ENCODE peak calls at places on chromosomes 11 and 22, in seven cellular contexts. R is H1, J is K562, Y is HCT116, P is SK-N-SH, D is GM12878, G is HepG2. U is an unnamed sample.
A peak's percentile ranks its signal among the peaks of the same experiment; 100 is the strongest.

GRCh38 chr11:1193326-1194230 is 29.3 kb upstream of the MUC5B start:
- DNase-seq in J (no peak), Y (no peak), R (no peak), D (no peak), G (no peak), P (peak; percentile 12), U (no peak)

GRCh38 chr11:76637491-76638266 is 32.9 kb downstream of the LRRC32 start:
- DNase-seq in G (no peak), Y (no peak), J (no peak), R (no peak), P (no peak), D (peak; percentile 67), U (no peak)

GRCh38 chr11:18312012-18312411 is 9.9 kb downstream of the HPS5 start:
- DNase-seq in Y (no peak), J (no peak), G (no peak), R (no peak), D (no peak), P (no peak), U (no peak)

GRCh38 chr22:37457093-37457893 is 28.9 kb downstream of the MFNG start:
- DNase-seq in J (peak; percentile 83), R (peak; percentile 56), D (peak; percentile 24), Y (peak; percentile 79), P (peak; percentile 85), G (peak; percentile 60), U (peak; percentile 47)

GRCh38 chr11:47715082-47715669 is at the start of gene AGBL2:
- DNase-seq in R (peak; percentile 39), P (peak; percentile 89), G (peak; percentile 68), D (peak; percentile 25), J (peak; percentile 77), Y (no peak), U (no peak)

GRCh38 chr22:42560781-42561180 is 7.0 kb downstream of the SERHL2 start:
- DNase-seq in P (peak; percentile 59), Y (no peak), R (no peak), J (peak; percentile 55), G (peak; percentile 35), D (no peak), U (no peak)

GRCh38 chr11:45025716-45026492 is 75.2 kb upstream of the TP53I11 start:
- DNase-seq in Y (no peak), D (no peak), P (peak; percentile 77), G (peak; percentile 16), R (no peak), J (no peak), U (no peak)

GRCh38 chr11:34653851-34654490 is 33.1 kb downstream of the EHF start:
- DNase-seq in D (no peak), J (no peak), R (no peak), Y (peak; percentile 93), G (peak; percentile 92), P (no peak), U (no peak)

GRCh38 chr11:64186205-64187165 is 514 bp downstream of the STIP1 start:
- DNase-seq in G (no peak), Y (no peak), P (no peak), R (no peak), D (no peak), J (no peak), U (no peak)

GRCh38 chr11:32893091-32893946 is 708 bp downstream of the QSER1 start:
- DNase-seq in J (peak; percentile 72), D (no peak), R (no peak), P (peak; percentile 87), Y (no peak), G (peak; percentile 58), U (no peak)

GRCh38 chr11:108902027-108902469 is 237.2 kb downstream of the DDX10 start:
- DNase-seq in R (no peak), D (no peak), J (no peak), G (peak; percentile 10), P (no peak), Y (no peak), U (no peak)

GRCh38 chr11:77346906-77347603 is 45.6 kb upstream of the GDPD4 start:
- DNase-seq in G (no peak), J (no peak), P (no peak), Y (no peak), R (no peak), D (no peak), U (no peak)

GRCh38 chr22:32103648-32104326 is 55.3 kb downstream of the C22orf42 start:
- DNase-seq in P (peak; percentile 42), G (no peak), Y (peak; percentile 15), J (no peak), R (no peak), D (no peak), U (no peak)

GRCh38 chr11:101127348-101127698 is 2.3 kb downstream of the PGR start:
- DNase-seq in J (peak; percentile 29), P (no peak), G (no peak), R (no peak), Y (no peak), D (no peak), U (peak; percentile 16)

GRCh38 chr11:72418834-72419560 is 15.3 kb downstream of the CLPB start:
- DNase-seq in G (no peak), P (no peak), R (no peak), Y (no peak), D (no peak), J (no peak), U (no peak)

GRCh38 chr22:19873138-19873959 is 18.7 kb upstream of the GNB1L start:
- DNase-seq in P (peak; percentile 25), D (no peak), Y (no peak), R (no peak), G (no peak), J (no peak), U (no peak)

GRCh38 chr22:44913198-44913983 is 96.4 kb downstream of the PHF21B start:
- DNase-seq in J (no peak), Y (no peak), R (no peak), P (no peak), D (no peak), G (no peak), U (no peak)

DNA sequence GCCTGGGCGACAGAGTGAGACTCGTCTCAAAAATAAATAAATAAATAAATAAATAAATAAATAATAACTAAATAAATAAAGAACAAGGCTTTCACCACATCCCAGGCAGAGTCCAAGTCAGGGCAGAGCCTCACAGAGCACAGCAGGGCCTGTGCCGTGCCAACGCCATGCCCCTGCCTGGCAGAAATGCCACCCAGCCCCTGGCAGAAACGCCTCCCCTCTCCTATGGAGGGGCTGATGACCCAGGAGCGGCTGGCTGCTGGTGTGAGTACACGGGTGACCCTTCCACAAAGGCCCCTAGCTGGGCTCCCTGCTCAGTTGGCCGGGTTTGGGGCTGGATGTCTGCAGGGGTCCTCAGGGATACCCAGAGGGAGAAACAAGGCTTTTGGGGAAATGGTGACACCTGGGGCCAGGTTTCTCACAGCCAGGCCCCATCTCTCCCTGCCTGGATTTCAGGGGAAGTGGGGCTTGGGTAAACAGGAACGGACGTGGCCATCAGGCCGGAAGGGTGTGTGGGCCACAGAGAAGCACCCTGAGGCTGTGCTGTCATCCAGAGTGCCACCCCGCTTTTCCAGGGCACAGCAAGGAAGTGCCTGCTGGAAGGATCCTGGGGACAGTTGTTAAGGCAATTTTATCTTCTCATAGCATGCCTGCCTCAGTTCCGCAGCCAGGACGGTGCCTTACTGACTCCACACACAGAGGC is 5.1 kb downstream of the BID start:
- DNase-seq in D (no peak), Y (no peak), G (no peak), J (no peak), P (no peak), R (no peak), U (no peak)
- H3K4me3 ChIP-seq in D (no peak overlapping the region), Y (no peak overlapping the region), G (no peak overlapping the region), J (no peak overlapping the region), P (no peak overlapping the region), R (no peak overlapping the region), U (no peak overlapping the region)

GRCh38 chr22:50184541-50185383 is 951 bp upstream of the TRABD start:
- DNase-seq in R (no peak), P (no peak), D (no peak), J (no peak), Y (no peak), G (no peak), U (no peak)

GRCh38 chr22:50186181-50186731 is 543 bp downstream of the TRABD start:
- DNase-seq in D (no peak), G (no peak), Y (no peak), R (no peak), P (peak; percentile 65), J (peak; percentile 56), U (no peak)

GRCh38 chr22:50186789-50187523 is 1.2 kb downstream of the TRABD start:
- DNase-seq in G (no peak), J (no peak), D (no peak), Y (no peak), P (no peak), R (no peak), U (no peak)

GRCh38 chr22:50184004-50184461 is 1.7 kb upstream of the TRABD start:
- DNase-seq in Y (no peak), J (no peak), P (no peak), R (no peak), G (peak; percentile 55), D (no peak), U (no peak)

GRCh38 chr22:50185384-50186087 is at the start of gene TRABD:
- DNase-seq in J (peak; percentile 85), G (peak; percentile 72), P (peak; percentile 99), D (no peak), Y (peak; percentile 70), R (peak; percentile 44), U (peak; percentile 48)
- TF ChIP-seq YY1 in J (peak; percentile 76), G (peak; percentile 39), P (no peak), D (peak; percentile 57), Y (peak; percentile 40), R (no peak), U (no peak)

GRCh38 chr11:13335319-13335718 is 57.7 kb downstream of the BMAL1 start:
- DNase-seq in J (peak; percentile 68), G (peak; percentile 49), Y (no peak), D (no peak), P (peak; percentile 69), R (no peak), U (peak; percentile 56)

GRCh38 chr11:13333456-13333957 is 55.9 kb downstream of the BMAL1 start:
- DNase-seq in R (no peak), J (no peak), D (no peak), G (peak; percentile 18), P (no peak), Y (peak; percentile 77), U (no peak)

GRCh38 chr11:13329670-13330401 is 52.2 kb downstream of the BMAL1 start:
- DNase-seq in R (no peak), P (peak; percentile 71), J (no peak), G (no peak), D (no peak), Y (no peak), U (no peak)

GRCh38 chr11:13334068-13334785 is 56.6 kb downstream of the BMAL1 start:
- DNase-seq in P (no peak), Y (no peak), D (no peak), G (no peak), J (no peak), R (no peak), U (no peak)

DNA sequence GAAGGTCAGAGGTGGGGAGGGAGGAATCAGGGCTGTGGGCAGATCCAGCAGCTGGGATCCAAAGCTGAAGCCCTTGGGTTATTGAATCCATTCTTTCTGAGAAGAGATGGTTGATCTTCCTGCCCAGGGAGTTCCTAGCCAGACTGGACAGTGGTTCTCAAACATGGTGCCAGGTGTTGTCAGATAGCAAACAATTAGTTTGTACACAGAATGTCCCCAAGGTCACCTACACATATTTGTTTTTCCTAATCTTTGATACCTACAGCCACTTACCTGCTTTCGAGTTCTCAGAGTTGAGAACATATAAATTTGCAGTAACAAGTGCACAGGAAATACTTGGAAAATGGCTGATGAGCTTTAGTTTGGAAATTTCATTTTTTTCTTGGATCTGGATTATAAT is 54.5 kb downstream of the BMAL1 start:
- DNase-seq in Y (no peak), J (no peak), P (no peak), G (no peak), D (no peak), R (no peak), U (no peak)
- H3K4me1 ChIP-seq in Y (peaks cover 66% of the 10 kb centered on the region), J (no peaks in the 10 kb centered on the region), P (peaks cover 13% of the 10 kb centered on the region), G (peaks cover 27% of the 10 kb centered on the region), D (peaks cover 23% of the 10 kb centered on the region), R (peaks cover 2% of the 10 kb centered on the region), U (no peaks in the 10 kb centered on the region)

GRCh38 chr11:126318642-126319373 is 14.9 kb downstream of the DCPS start:
- DNase-seq in P (peak; percentile 46), D (peak; percentile 55), Y (no peak), G (no peak), R (no peak), J (no peak), U (no peak)
- H3K4me3 ChIP-seq in P (no peak overlapping the region), D (no peak overlapping the region), Y (no peak overlapping the region), G (no peak overlapping the region), R (no peak overlapping the region), J (no peak overlapping the region), U (no peak overlapping the region)